ENCODE peak calls at places on chromosomes 4 and X, in four cellular contexts. L is stomach, I is neural crest cell, A is astrocyte. G is an unnamed sample.

GRCh38 chr4:142091691-142092182 is 455.4 kb downstream of the IL15 start:
- DNase-seq in L (no peak), I (no peak), A (peak; percentile 100), G (peak; percentile 93)

GRCh38 chrX:54564942-54565341 is 34.9 kb downstream of the GNL3L start:
- DNase-seq in L (no peak), I (no peak), A (no peak), G (no peak)

GRCh38 chr4:116024954-116025708 is 911.7 kb upstream of the NDST4 start:
- DNase-seq in L (no peak), I (no peak), A (no peak), G (no peak)

GRCh38 chr4:78588894-78589545 is 37.5 kb downstream of the ANXA3 start:
- DNase-seq in L (no peak), I (no peak), A (peak; percentile 40), G (peak; percentile 16)

GRCh38 chrX:50581405-50581804 is 110.8 kb upstream of the DGKK start:
- DNase-seq in L (no peak), I (no peak), A (no peak), G (no peak)

GRCh38 chrX:131066237-131066636 is 8.1 kb downstream of the ARHGAP36 start:
- DNase-seq in L (no peak), I (no peak), A (no peak), G (no peak)

GRCh38 chr4:185587065-185587443 is 51.7 kb upstream of the PDLIM3 start:
- DNase-seq in L (no peak), I (no peak), A (no peak), G (no peak)

GRCh38 chr4:32172086-32172485 is 1451.9 kb downstream of the PCDH7 start:
- DNase-seq in L (no peak), I (no peak), A (no peak), G (no peak)

GRCh38 chr4:163072222-163072621 is 94.5 kb downstream of the NAF1 start:
- DNase-seq in L (no peak), I (no peak), A (peak; percentile 14), G (no peak)

GRCh38 chrX:20354505-20354904 is 87.8 kb upstream of the RPS6KA3 start:
- DNase-seq in L (no peak), I (no peak), A (no peak), G (no peak)

GRCh38 chr4:97646997-97647396 is 496.3 kb downstream of the STPG2 start:
- DNase-seq in L (no peak), I (no peak), A (peak; percentile 42), G (peak; percentile 21)

GRCh38 chr4:15037923-15038541 is 35.8 kb downstream of the CPEB2 start:
- DNase-seq in L (no peak), I (no peak), A (peak; percentile 65), G (no peak)

G was measured in fibroblast of villous mesenchyme.